ENCODE peak calls at places on chromosomes 6 and 20, in seven cellular contexts. U is activated CD8-positive, alpha-beta memory T cell treated with anti-CD3 and anti-CD28 coated beads for 24 hours; K is stimulated activated CD4-positive, alpha-beta T cell treated with anti-CD3 and anti-CD28 coated beads, Interleukin-1b, Interleukin-23, amount 100 ng/mL, for 4 hours; N is BJ; G is T-helper 2 cell; I is effector memory CD8-positive, alpha-beta T cell; V is IMR-90. H is an unnamed sample.

GRCh38 chr20:32968833-32969241 is 35.4 kb downstream of the SUN5 start:
- DNase-seq in U (peak), K (no peak), N (no peak), G (peak), I (no peak), V (no peak), H (no peak)

GRCh38 chr6:101502818-101503217 is 109.3 kb downstream of the GRIK2 start:
- DNase-seq in U (no peak), K (no peak), N (no peak), G (no peak), I (no peak), V (no peak), H (no peak)

GRCh38 chr6:33453361-33454008 is 891 bp upstream of the ZBTB9 start:
- DNase-seq in U (no peak), K (no peak), N (no peak), G (peak), I (no peak), V (no peak), H (no peak)

GRCh38 chr6:85669735-85670194 is 27.1 kb upstream of the SYNCRIP start:
- DNase-seq in U (peak), K (peak), N (peak), G (peak), I (peak), V (peak), H (no peak)

GRCh38 chr6:35181313-35181932 is 32.3 kb upstream of the SCUBE3 start:
- DNase-seq in U (no peak), K (no peak), N (peak), G (no peak), I (no peak), V (peak), H (peak)

GRCh38 chr6:86030875-86031274 is 388.2 kb upstream of the SYNCRIP start:
- DNase-seq in U (no peak), K (no peak), N (no peak), G (no peak), I (no peak), V (no peak), H (no peak)

GRCh38 chr6:85580104-85580877 is 13.4 kb downstream of the SNX14 start:
- DNase-seq in U (no peak), K (no peak), N (no peak), G (no peak), I (no peak), V (peak), H (no peak)

GRCh38 chr6:158009935-158010585 is 28.4 kb downstream of the SYNJ2 start:
- DNase-seq in U (no peak), K (no peak), N (no peak), G (no peak), I (no peak), V (no peak), H (no peak)

GRCh38 chr6:130743175-130743574 is 84.0 kb upstream of the SMLR1 start:
- DNase-seq in U (no peak), K (no peak), N (no peak), G (no peak), I (no peak), V (no peak), H (no peak)

GRCh38 chr20:62936996-62937352 is 973 bp upstream of the GID8 start:
- DNase-seq in U (no peak), K (no peak), N (no peak), G (peak), I (no peak), V (peak), H (no peak)

GRCh38 chr6:24489881-24490280 is 503 bp upstream of the GPLD1 start:
- DNase-seq in U (no peak), K (no peak), N (no peak), G (no peak), I (no peak), V (peak), H (no peak)

GRCh38 chr6:6994796-6995195 is 113.0 kb upstream of the RREB1 start:
- DNase-seq in U (no peak), K (no peak), N (no peak), G (no peak), I (no peak), V (no peak), H (no peak)

GRCh38 chr20:49695830-49696229 is 17.8 kb downstream of the B4GALT5 start:
- DNase-seq in U (no peak), K (no peak), N (no peak), G (no peak), I (no peak), V (no peak), H (no peak)

GRCh38 chr20:50286609-50287008 is 96.0 kb downstream of the CEBPB start:
- DNase-seq in U (no peak), K (no peak), N (peak), G (peak), I (no peak), V (peak), H (peak)

GRCh38 chr20:51738877-51739447 is 29.2 kb downstream of the ATP9A start:
- DNase-seq in U (no peak), K (no peak), N (no peak), G (no peak), I (no peak), V (no peak), H (no peak)

GRCh38 chr6:108594640-108595039 is 33.9 kb downstream of the FOXO3 start:
- DNase-seq in U (no peak), K (no peak), N (no peak), G (no peak), I (no peak), V (no peak), H (no peak)

GRCh38 chr20:1775117-1775516 is 117.5 kb upstream of the SIRPG start:
- DNase-seq in U (no peak), K (no peak), N (no peak), G (no peak), I (no peak), V (peak), H (no peak)